ENCODE peak calls at places on chromosomes 16 and 17, in eight cellular contexts. N is heart right ventricle; A is CD8-positive, alpha-beta T cell; M is HFF-Myc; I is SJSA1; P is transverse colon; R is mesendoderm; Y is GM12864. X is an unnamed sample.

GRCh38 chr16:14455577-14455976 is 174.5 kb downstream of the PARN start:
- DNase-seq in R (peak), A (no peak), I (no peak), M (peak), Y (no peak), P (no peak), N (no peak), X (peak)

GRCh38 chr17:50129303-50129945 is 536 bp downstream of the SAMD14 start:
- DNase-seq in I (no peak), M (no peak), A (no peak), N (no peak), P (no peak), Y (no peak), R (peak), X (peak)

GRCh38 chr16:88686062-88686438 is 257 bp downstream of the SNAI3 start:
- DNase-seq in R (no peak), M (no peak), N (peak), A (no peak), I (no peak), Y (no peak), P (peak), X (no peak)

GRCh38 chr16:58421529-58421928 is 29.3 kb downstream of the GINS3 start:
- DNase-seq in Y (no peak), I (no peak), N (peak), A (no peak), P (no peak), M (no peak), R (no peak), X (peak)

GRCh38 chr17:46081018-46081320 is 81.9 kb downstream of the STH start:
- DNase-seq in P (no peak), M (no peak), A (no peak), N (no peak), R (no peak), Y (no peak), I (no peak), X (no peak)

GRCh38 chr17:69870751-69871199 is 204.2 kb upstream of the KCNJ16 start:
- DNase-seq in M (peak), R (peak), N (no peak), P (no peak), I (peak), A (no peak), Y (no peak), X (peak)

GRCh38 chr17:76273435-76273921 is 8.3 kb downstream of the UBALD2 start:
- DNase-seq in P (no peak), Y (no peak), M (no peak), R (no peak), I (no peak), N (no peak), A (no peak), X (no peak)

GRCh38 chr17:59331929-59332889 is 754 bp downstream of the YPEL2 start:
- DNase-seq in M (no peak), R (peak), I (no peak), P (peak), A (no peak), Y (no peak), N (peak), X (peak)

GRCh38 chr17:78474631-78475146 is 96.2 kb downstream of the PGS1 start:
- DNase-seq in R (no peak), Y (peak), P (peak), N (no peak), M (no peak), A (peak), I (no peak), X (no peak)

GRCh38 chr16:79792952-79793351 is 192.4 kb upstream of the MAF start:
- DNase-seq in R (no peak), N (no peak), I (no peak), A (no peak), M (no peak), Y (no peak), P (peak), X (no peak)

GRCh38 chr16:67719778-67720144 is 645 bp upstream of the GFOD2 start:
- DNase-seq in A (no peak), I (no peak), R (peak), P (peak), M (no peak), Y (no peak), N (no peak), X (peak)

GRCh38 chr16:55471448-55472097 is 7.4 kb upstream of the MMP2 start:
- DNase-seq in Y (peak), M (no peak), A (no peak), N (no peak), R (peak), I (peak), P (no peak), X (peak)

GRCh38 chr17:57138956-57139576 is 54.0 kb downstream of the AKAP1 start:
- DNase-seq in R (peak), M (no peak), Y (no peak), N (no peak), P (no peak), I (no peak), A (no peak), X (no peak)

DNA sequence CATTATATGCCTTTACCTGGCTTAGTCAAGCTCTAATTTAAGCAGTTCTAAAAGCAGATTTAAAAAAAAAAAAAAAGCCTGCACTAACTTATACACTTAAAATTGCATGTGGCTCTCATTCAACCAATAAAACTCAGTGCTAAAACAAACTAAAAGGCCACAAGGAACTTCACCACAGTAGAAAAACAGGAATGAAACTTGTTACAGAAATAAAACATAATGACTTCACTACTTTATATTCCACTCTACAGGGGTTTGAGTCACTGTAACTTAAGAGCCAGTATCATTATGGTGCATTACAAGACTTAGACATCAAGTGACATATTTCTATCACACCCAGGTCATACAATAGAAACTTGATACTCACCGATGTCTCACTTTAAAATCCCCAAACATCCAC is 11.1 kb downstream of the CA10 start:
- DNase-seq in P (no peak), A (no peak), R (no peak), M (no peak), I (no peak), N (no peak), Y (no peak), X (no peak)
- H3K4me3 ChIP-seq in P (no peak), A (no peak), R (no peak), M (no peak), I (no peak), N (no peak), Y (no peak), X (no peak)

DNA sequence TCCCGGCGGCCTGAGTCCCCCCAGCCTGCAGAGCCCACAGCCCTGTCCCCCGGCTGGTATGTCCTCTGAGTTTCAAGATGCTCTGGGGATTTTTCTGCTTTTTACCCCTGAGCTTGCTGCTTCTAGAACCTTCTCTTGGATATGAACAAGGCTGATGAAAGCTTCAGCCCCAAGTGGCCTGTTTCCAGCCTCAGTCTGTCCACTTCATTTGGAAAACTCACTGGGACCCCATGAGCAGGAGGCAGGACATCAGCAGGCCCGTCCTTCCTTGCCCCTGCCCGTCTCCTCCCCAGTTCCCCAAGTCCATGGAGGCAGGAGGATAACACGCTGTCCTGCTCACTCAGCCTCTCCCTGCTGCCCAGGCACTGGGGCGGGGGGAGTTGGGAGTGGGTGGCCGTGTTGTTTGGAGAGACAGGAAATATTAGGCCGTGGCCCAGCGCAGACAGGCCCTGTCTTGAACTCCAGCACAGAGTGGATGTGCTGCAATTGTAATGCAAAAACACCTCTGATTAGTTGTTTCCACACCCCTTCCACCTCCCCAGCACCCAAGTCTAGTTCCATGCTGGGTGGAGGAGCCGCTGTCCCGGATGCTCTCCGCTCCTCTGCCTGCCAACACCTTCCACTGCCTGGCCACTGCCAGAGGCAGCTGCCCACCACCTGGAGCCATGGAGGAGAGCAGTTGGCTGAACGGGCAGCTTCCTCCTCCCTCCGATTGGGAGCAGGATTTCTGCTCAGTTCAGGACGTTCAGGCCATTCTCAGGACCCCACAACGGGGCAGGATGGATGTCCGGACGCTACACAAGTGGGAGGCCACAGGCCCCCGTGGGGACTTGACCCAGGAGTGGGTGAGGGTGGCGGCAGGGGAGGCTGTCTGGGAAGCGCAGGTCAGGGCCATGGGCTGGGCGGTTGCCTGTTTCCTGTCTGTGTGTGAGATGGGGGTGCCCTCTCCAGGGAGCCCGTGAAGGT is 216.9 kb upstream of the GSE1 start:
- DNase-seq in A (no peak), I (peak), M (peak), P (no peak), Y (no peak), R (no peak), N (peak), X (peak)
- H3K4me3 ChIP-seq in A (no peak), I (no peak), M (peak), P (no peak), Y (no peak), R (no peak), N (no peak), X (no peak)

GRCh38 chr16:86570542-86571196 is 4.0 kb downstream of the FOXC2 start:
- DNase-seq in A (no peak), N (no peak), Y (no peak), M (no peak), P (no peak), I (no peak), R (peak), X (no peak)
- H3K4me3 ChIP-seq in A (no peak), N (peak), Y (no peak), M (peak), P (no peak), I (peak), R (no peak), X (peak)

GRCh38 chr16:61946019-61946418 is 90.2 kb downstream of the CDH8 start:
- DNase-seq in N (no peak), A (no peak), Y (no peak), P (no peak), R (peak), M (no peak), I (no peak), X (no peak)
- H3K4me3 ChIP-seq in N (no peak), A (no peak), Y (no peak), P (no peak), R (no peak), M (no peak), I (no peak), X (no peak)

DNA sequence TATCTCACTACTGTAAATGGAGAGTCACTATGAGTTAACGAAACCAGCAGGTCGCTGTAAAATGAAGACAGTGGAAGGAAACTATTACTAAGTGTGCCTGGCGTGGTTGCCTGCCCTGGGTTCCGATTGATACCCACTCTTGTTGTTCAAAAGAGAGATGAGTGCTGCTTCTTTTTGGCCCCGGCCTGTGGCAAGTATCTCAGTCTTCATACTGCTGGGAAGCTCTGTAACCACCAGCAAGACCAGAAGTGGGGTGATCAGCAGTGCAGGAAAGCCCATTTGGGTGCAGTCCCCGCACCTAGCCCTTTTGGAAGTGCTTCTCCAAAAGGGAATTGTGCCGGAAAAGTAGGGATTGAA is 104.5 kb downstream of the SNX29 start:
- DNase-seq in P (no peak), Y (no peak), A (no peak), I (no peak), N (no peak), R (no peak), M (no peak), X (no peak)
- H3K4me3 ChIP-seq in P (no peak), Y (no peak), A (peak), I (no peak), N (no peak), R (no peak), M (no peak), X (no peak)

GRCh38 chr16:23357761-23358290 is 55.7 kb downstream of the SCNN1B start:
- DNase-seq in R (no peak), Y (no peak), A (no peak), P (peak), M (no peak), N (no peak), I (no peak), X (no peak)
- H3K4me3 ChIP-seq in R (no peak), Y (no peak), A (no peak), P (no peak), M (no peak), N (no peak), I (no peak), X (no peak)

DNA sequence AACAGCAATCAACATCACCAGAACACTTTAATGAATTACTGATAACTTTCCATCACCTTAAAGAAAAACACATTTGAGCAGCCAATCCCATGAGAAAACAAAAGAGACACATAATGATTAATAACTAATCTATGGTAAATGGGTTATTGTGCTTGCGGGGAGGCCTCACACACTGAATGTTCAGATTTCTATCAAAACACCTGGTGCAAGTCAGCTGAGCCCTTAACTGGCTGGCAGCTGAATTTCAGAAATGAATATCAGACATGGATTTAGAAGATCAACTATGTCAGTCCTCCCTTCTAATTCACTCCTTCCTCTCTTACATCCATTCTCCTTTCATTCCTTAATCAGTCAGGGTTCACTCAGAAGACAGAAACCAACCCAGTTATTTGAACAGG is 577.3 kb upstream of the CDH5 start:
- DNase-seq in I (no peak), M (no peak), A (no peak), N (no peak), R (no peak), P (no peak), Y (no peak), X (no peak)
- H3K4me3 ChIP-seq in I (no peak), M (no peak), A (no peak), N (no peak), R (no peak), P (no peak), Y (no peak), X (no peak)

DNA sequence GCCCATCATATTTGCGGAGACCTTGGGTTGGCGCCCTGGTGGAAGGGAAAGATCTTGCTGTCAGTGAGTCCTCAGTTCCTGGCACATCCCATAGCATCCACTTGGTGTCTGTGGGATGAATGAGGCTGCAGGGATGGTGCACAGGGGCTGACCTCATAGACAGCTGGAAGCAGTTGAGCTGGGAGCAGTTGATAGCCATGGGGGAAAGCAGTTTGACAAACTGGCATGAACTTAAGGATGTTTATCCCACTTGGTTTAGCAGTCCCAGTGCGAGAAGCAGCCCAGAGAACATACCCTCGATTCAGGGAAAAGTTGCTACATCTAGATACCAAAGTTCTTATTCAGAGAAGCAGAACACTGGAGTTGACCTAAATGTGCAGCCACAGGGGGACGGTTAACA is 80.7 kb downstream of the SNX29 start:
- DNase-seq in R (peak), P (peak), A (no peak), N (no peak), Y (no peak), I (no peak), M (no peak), X (no peak)
- H3K4me3 ChIP-seq in R (no peak), P (no peak), A (no peak), N (no peak), Y (no peak), I (no peak), M (no peak), X (no peak)

X was measured in MG63.